ENCODE peak calls at places on chromosomes 7 and 10, in six cellular contexts. V is esophagus squamous epithelium, I is MM.1S, T is AG10803, U is cardiac fibroblast, G is HCT116. A is an unnamed sample.

GRCh38 chr7:16651391-16652254 is 5.6 kb downstream of the BZW2 start:
- DNase-seq in V (no peak), I (no peak), T (no peak), U (no peak), G (no peak), A (no peak)

GRCh38 chr10:79374312-79375191 is 27.3 kb downstream of the PPIF start:
- DNase-seq in V (no peak), I (peak; percentile 69), T (peak; percentile 68), U (peak; percentile 75), G (peak; percentile 40), A (no peak)

GRCh38 chr7:101547022-101547915 is 81.8 kb downstream of the MYL10 start:
- DNase-seq in V (no peak), I (no peak), T (no peak), U (no peak), G (no peak), A (no peak)

GRCh38 chr7:1441615-1442354 is 17.5 kb downstream of the MICALL2 start:
- DNase-seq in V (no peak), I (no peak), T (no peak), U (no peak), G (no peak), A (no peak)

GRCh38 chr7:114921636-114922150 is at the start of gene MDFIC:
- DNase-seq in V (no peak), I (no peak), T (no peak), U (no peak), G (no peak), A (no peak)

GRCh38 chr7:139828446-139828845 is 618 bp upstream of the TBXAS1 start:
- DNase-seq in V (no peak), I (no peak), T (no peak), U (no peak), G (no peak), A (no peak)

GRCh38 chr7:46589282-46589681 is 668.2 kb upstream of the IGFBP3 start:
- DNase-seq in V (no peak), I (no peak), T (no peak), U (no peak), G (no peak), A (no peak)

GRCh38 chr7:2717293-2717904 is 29.4 kb downstream of the AMZ1 start:
- DNase-seq in V (no peak), I (no peak), T (no peak), U (peak; percentile 35), G (no peak), A (no peak)

GRCh38 chr10:110353244-110354119 is 48.8 kb upstream of the SMNDC1 start:
- DNase-seq in V (no peak), I (peak; percentile 74), T (peak; percentile 84), U (peak; percentile 98), G (peak; percentile 73), A (peak; percentile 70)

GRCh38 chr10:132335189-132336063 is 3.4 kb downstream of the LRRC27 start:
- DNase-seq in V (no peak), I (no peak), T (no peak), U (no peak), G (no peak), A (no peak)

GRCh38 chr10:22367471-22367870 is 22.2 kb downstream of the SPAG6 start:
- DNase-seq in V (no peak), I (no peak), T (no peak), U (no peak), G (no peak), A (no peak)

GRCh38 chr7:36795451-36796021 is 71.2 kb upstream of the AOAH start:
- DNase-seq in V (no peak), I (no peak), T (no peak), U (no peak), G (no peak), A (no peak)

GRCh38 chr10:130807096-130807495 is 504.4 kb downstream of the TCERG1L start:
- DNase-seq in V (no peak), I (no peak), T (no peak), U (no peak), G (no peak), A (no peak)

GRCh38 chr10:69862882-69863530 is 61.3 kb downstream of the COL13A1 start:
- DNase-seq in V (no peak), I (no peak), T (no peak), U (no peak), G (no peak), A (no peak)
- TF ChIP-seq CTCF in V (no peak), I (no peak), T (no peak), U (no peak), G (no peak), A (no peak)

GRCh38 chr7:155699180-155699579 is 54.7 kb downstream of the RBM33 start:
- DNase-seq in V (no peak), I (peak; percentile 0), T (no peak), U (no peak), G (no peak), A (no peak)

GRCh38 chr7:155702616-155703015 is 58.2 kb downstream of the RBM33 start:
- DNase-seq in V (no peak), I (no peak), T (no peak), U (peak; percentile 17), G (no peak), A (no peak)

GRCh38 chr7:155698633-155699032 is 54.2 kb downstream of the RBM33 start:
- DNase-seq in V (no peak), I (no peak), T (peak; percentile 9), U (no peak), G (no peak), A (no peak)

GRCh38 chr7:155700847-155701246 is 56.4 kb downstream of the RBM33 start:
- DNase-seq in V (no peak), I (no peak), T (no peak), U (no peak), G (no peak), A (no peak)

GRCh38 chr7:155701972-155702544 is 57.6 kb downstream of the RBM33 start:
- DNase-seq in V (no peak), I (no peak), T (no peak), U (peak; percentile 13), G (no peak), A (no peak)
- TF ChIP-seq CTCF in V (no peak), I (peak; percentile 7), T (no peak), U (peak; percentile 5), G (no peak), A (no peak)

GRCh38 chr7:80134536-80135305 is at the start of gene GNAI1:
- DNase-seq in V (no peak), I (peak; percentile 67), T (peak; percentile 86), U (peak; percentile 84), G (peak; percentile 60), A (no peak)
- TF ChIP-seq CTCF in V (no peak), I (peak; percentile 33), T (no peak), U (peak; percentile 14), G (peak; percentile 41), A (peak; percentile 37)

GRCh38 chr7:142927949-142928348 is 5.6 kb downstream of the TRPV5 start:
- DNase-seq in V (no peak), I (no peak), T (no peak), U (no peak), G (no peak), A (no peak)

GRCh38 chr7:142930126-142930730 is 3.3 kb downstream of the TRPV5 start:
- DNase-seq in V (no peak), I (no peak), T (no peak), U (no peak), G (no peak), A (no peak)

GRCh38 chr7:142927085-142927745 is 6.3 kb downstream of the TRPV5 start:
- DNase-seq in V (no peak), I (no peak), T (no peak), U (no peak), G (no peak), A (no peak)

GRCh38 chr7:142919656-142920055 is 13.9 kb downstream of the TRPV5 start:
- DNase-seq in V (no peak), I (no peak), T (no peak), U (no peak), G (no peak), A (no peak)

GRCh38 chr7:142925413-142925812 is 8.1 kb downstream of the TRPV5 start:
- DNase-seq in V (no peak), I (no peak), T (no peak), U (no peak), G (no peak), A (no peak)
- TF ChIP-seq CTCF in V (no peak), I (peak; percentile 24), T (no peak), U (peak; percentile 1), G (peak; percentile 50), A (no peak)

GRCh38 chr7:22657479-22657878 is 69.5 kb upstream of the IL6 start:
- DNase-seq in V (no peak), I (no peak), T (no peak), U (no peak), G (no peak), A (no peak)
- TF ChIP-seq CTCF in V (no peak), I (no peak), T (no peak), U (no peak), G (no peak), A (no peak)

GRCh38 chr10:103667390-103667789 is 173.9 kb downstream of the NEURL1 start:
- DNase-seq in V (no peak), I (no peak), T (no peak), U (peak; percentile 69), G (no peak), A (no peak)

GRCh38 chr10:103665439-103665838 is 171.9 kb downstream of the NEURL1 start:
- DNase-seq in V (no peak), I (no peak), T (no peak), U (no peak), G (no peak), A (no peak)

GRCh38 chr10:103666751-103667150 is 173.2 kb downstream of the NEURL1 start:
- DNase-seq in V (no peak), I (no peak), T (no peak), U (no peak), G (no peak), A (no peak)

GRCh38 chr10:103663802-103664201 is 170.3 kb downstream of the NEURL1 start:
- DNase-seq in V (no peak), I (no peak), T (peak; percentile 29), U (no peak), G (no peak), A (no peak)

DNA sequence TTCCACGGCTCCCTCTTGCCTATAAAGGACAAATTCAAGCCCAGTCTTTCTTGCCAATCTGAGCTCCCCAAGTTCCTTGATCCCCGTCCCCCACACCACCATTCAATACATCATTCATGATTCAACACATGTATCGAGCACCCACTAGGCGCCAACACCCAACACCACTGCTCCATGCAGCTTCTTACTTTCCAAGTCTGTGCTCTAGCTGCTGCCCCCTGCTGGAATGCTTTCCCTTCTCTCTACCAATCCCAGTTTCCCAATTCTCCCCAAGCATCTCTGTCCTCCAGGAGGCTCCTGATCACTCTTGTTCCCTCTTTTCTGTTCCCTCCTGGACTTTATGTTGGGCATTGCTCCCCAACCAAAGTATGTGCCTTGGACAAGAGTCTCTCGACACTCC is 172.6 kb downstream of the NEURL1 start:
- DNase-seq in V (no peak), I (no peak), T (peak; percentile 40), U (peak; percentile 74), G (peak; percentile 22), A (no peak)
- TF ChIP-seq CTCF in V (no peak), I (peak; percentile 34), T (peak; percentile 64), U (peak; percentile 73), G (peak; percentile 70), A (peak; percentile 36)